ENCODE peak calls at places on chromosomes 1 and 21, in seven cellular contexts. V is BJ; B is right cardiac atrium; Z is NCI-H1105 treated with DMSO at 0.1 percent for 48 hours; J is stimulated activated CD4-positive, alpha-beta T cell treated with anti-CD3 and anti-CD28 coated beads, TNF-alpha, amount 100 ng/mL, for 24 hours; D is NCI-H69; A is activated CD8-positive, alpha-beta T cell treated with anti-CD3 and anti-CD28 coated beads for 36 hours. S is an unnamed sample.

GRCh38 chr21:25752389-25752788 is 17.6 kb downstream of the GABPA start:
- DNase-seq in Z (no peak), B (no peak), D (no peak), A (no peak), J (no peak), V (no peak), S (no peak)

GRCh38 chr21:41397416-41397815 is 28.6 kb upstream of the MX1 start:
- DNase-seq in J (no peak), B (no peak), D (no peak), V (no peak), A (no peak), Z (no peak), S (no peak)

GRCh38 chr1:234856719-234857310 is 246.8 kb upstream of the IRF2BP2 start:
- DNase-seq in A (no peak), Z (no peak), V (no peak), J (no peak), D (no peak), B (peak), S (no peak)

GRCh38 chr21:43600642-43601397 is 58.5 kb downstream of the HSF2BP start:
- DNase-seq in Z (peak), J (no peak), D (peak), A (no peak), V (peak), B (no peak), S (no peak)

GRCh38 chr21:31161157-31161556 is 122.9 kb upstream of the KRTAP19-8 start:
- DNase-seq in V (no peak), J (no peak), D (no peak), Z (no peak), A (peak), B (no peak), S (no peak)

GRCh38 chr1:211643324-211644212 is 31.9 kb downstream of the NEK2 start:
- DNase-seq in V (no peak), A (peak), D (peak), Z (peak), J (no peak), B (peak), S (no peak)

GRCh38 chr1:205714190-205714905 is 34.0 kb upstream of the SLC45A3 start:
- DNase-seq in J (no peak), D (no peak), B (no peak), Z (no peak), A (no peak), V (peak), S (no peak)

GRCh38 chr21:36694593-36695282 is 4.2 kb upstream of the SIM2 start:
- DNase-seq in B (no peak), A (no peak), J (no peak), Z (no peak), V (no peak), D (no peak), S (no peak)

GRCh38 chr21:45261093-45261492 is 26.6 kb downstream of the POFUT2 start:
- DNase-seq in D (no peak), Z (no peak), V (no peak), A (no peak), J (no peak), B (peak), S (no peak)

GRCh38 chr1:106121728-106122127 is 934.7 kb upstream of the PRMT6 start:
- DNase-seq in B (no peak), A (no peak), D (no peak), V (no peak), Z (no peak), J (no peak), S (no peak)

GRCh38 chr1:78070758-78071157 is 25.0 kb downstream of the GIPC2 start:
- DNase-seq in Z (peak), V (peak), A (no peak), D (peak), B (no peak), J (no peak), S (no peak)

GRCh38 chr1:30028283-30028682 is 695.1 kb downstream of the MATN1 start:
- DNase-seq in Z (no peak), B (no peak), D (no peak), A (no peak), V (no peak), J (no peak), S (no peak)